ENCODE peak calls at places on chromosomes 13 and 19, in four cellular contexts. P is A549, X is mucosa of descending colon, H is BJ. Q is an unnamed sample.

GRCh38 chr13:68897331-68897730 is 1210.3 kb upstream of the ATXN8OS start:
- DNase-seq in P (no peak), H (no peak), X (no peak), Q (no peak)

GRCh38 chr19:18397242-18398202 is at the start of gene LRRC25:
- DNase-seq in X (peak), P (no peak), H (no peak), Q (no peak)

GRCh38 chr19:39969681-39970423 is 1.1 kb upstream of the PSMC4 start:
- DNase-seq in X (no peak), H (no peak), P (no peak), Q (no peak)

GRCh38 chr13:75749407-75749806 is 113.3 kb downstream of the LMO7 start:
- DNase-seq in H (no peak), X (no peak), P (no peak), Q (no peak)

GRCh38 chr19:39428309-39429112 is 7.2 kb downstream of the RPS16 start:
- DNase-seq in X (no peak), P (peak), H (peak), Q (no peak)

GRCh38 chr13:66693656-66694055 is 536.5 kb downstream of the PCDH9 start:
- DNase-seq in X (no peak), P (no peak), H (no peak), Q (no peak)

GRCh38 chr13:25887962-25888655 is 163.7 kb downstream of the SHISA2 start:
- DNase-seq in X (no peak), H (no peak), P (no peak), Q (no peak)

GRCh38 chr19:55546822-55547614 is 1.7 kb upstream of the SBK3 start:
- DNase-seq in X (peak), P (no peak), H (peak), Q (no peak)

GRCh38 chr19:44356383-44357111 is at the start of gene ZNF112:
- DNase-seq in H (peak), P (peak), X (peak), Q (peak)

GRCh38 chr19:11821474-11821873 is 7.4 kb downstream of the ZNF440 start:
- DNase-seq in X (no peak), P (no peak), H (no peak), Q (no peak)

GRCh38 chr19:4149518-4150288 is 3.7 kb upstream of the CREB3L3 start:
- DNase-seq in P (no peak), H (no peak), X (peak), Q (no peak)

GRCh38 chr13:99136427-99136954 is 64.2 kb upstream of the UBAC2 start:
- DNase-seq in X (no peak), H (no peak), P (no peak), Q (no peak)

GRCh38 chr13:31898383-31899071 is 133.0 kb upstream of the FRY start:
- DNase-seq in P (no peak), X (no peak), H (no peak), Q (no peak)

GRCh38 chr13:60329221-60329983 is 67.6 kb upstream of the TDRD3 start:
- DNase-seq in P (no peak), H (no peak), X (peak), Q (peak)

GRCh38 chr13:40987606-40988280 is 31.4 kb downstream of the ELF1 start:
- DNase-seq in P (no peak), X (no peak), H (no peak), Q (no peak)

GRCh38 chr19:33771308-33772101 is 25.2 kb upstream of the KCTD15 start:
- DNase-seq in P (peak), H (no peak), X (peak), Q (peak)

GRCh38 chr13:54949735-54950134 is 1921.1 kb downstream of the OLFM4 start:
- DNase-seq in H (no peak), X (no peak), P (no peak), Q (no peak)

GRCh38 chr19:1856698-1857603 is 6.4 kb downstream of the KLF16 start:
- DNase-seq in X (peak), P (peak), H (peak), Q (peak)

GRCh38 chr19:18340237-18340989 is at the start of gene PGPEP1:
- DNase-seq in H (no peak), P (no peak), X (peak), Q (peak)

GRCh38 chr19:6271721-6272410 is 7.9 kb downstream of the MLLT1 start:
- DNase-seq in X (peak), P (no peak), H (no peak), Q (no peak)

GRCh38 chr19:5129691-5130090 is 160.8 kb downstream of the KDM4B start:
- DNase-seq in P (no peak), H (no peak), X (no peak), Q (no peak)

GRCh38 chr19:33444993-33445751 is 71.7 kb downstream of the CEBPG start:
- DNase-seq in P (no peak), X (no peak), H (no peak), Q (no peak)

GRCh38 chr19:12527034-12527836 is 24.0 kb downstream of the ZNF564 start:
- DNase-seq in X (no peak), H (no peak), P (no peak), Q (no peak)

GRCh38 chr13:52938065-52938464 is 89.6 kb upstream of the PCDH8 start:
- DNase-seq in P (no peak), H (no peak), X (no peak), Q (no peak)

GRCh38 chr19:52170863-52171320 is 529 bp downstream of the ZNF836 start:
- DNase-seq in H (no peak), P (no peak), X (peak), Q (peak)

GRCh38 chr13:36959438-36960116 is 39.5 kb upstream of the SMAD9 start:
- DNase-seq in H (no peak), X (no peak), P (no peak), Q (no peak)

GRCh38 chr13:50156140-50156539 is 140.9 kb downstream of the KCNRG start:
- DNase-seq in H (no peak), P (no peak), X (no peak), Q (no peak)

GRCh38 chr19:43780706-43781525 is at the start of gene KCNN4:
- DNase-seq in P (peak), X (peak), H (no peak), Q (no peak)

GRCh38 chr19:54480048-54480447 is 7.0 kb upstream of the CDC42EP5 start:
- DNase-seq in X (no peak), P (no peak), H (no peak), Q (no peak)

GRCh38 chr13:98998831-98999634 is 21.2 kb upstream of the DOCK9 start:
- DNase-seq in X (no peak), P (no peak), H (no peak), Q (no peak)

GRCh38 chr19:2195914-2196313 is 32.2 kb downstream of the DOT1L start:
- DNase-seq in H (no peak), X (no peak), P (no peak), Q (no peak)

GRCh38 chr19:5091576-5092215 is 122.8 kb downstream of the KDM4B start:
- DNase-seq in H (no peak), X (no peak), P (no peak), Q (no peak)

GRCh38 chr13:112229445-112229844 is 146.7 kb upstream of the SPACA7 start:
- DNase-seq in X (no peak), H (no peak), P (no peak), Q (no peak)

GRCh38 chr19:43983544-43983911 is 460 bp upstream of the ZNF155 start:
- DNase-seq in X (no peak), P (no peak), H (no peak), Q (no peak)

GRCh38 chr13:113489171-113489548 is 1.4 kb downstream of the DCUN1D2 start:
- DNase-seq in X (no peak), H (no peak), P (no peak), Q (no peak)
- TF ChIP-seq CTCF in X (no peak), H (no peak), P (no peak), Q (peak)

GRCh38 chr13:23959231-23959862 is 62.0 kb upstream of the C1QTNF9B start:
- DNase-seq in P (no peak), X (no peak), H (no peak), Q (no peak)

GRCh38 chr13:23963184-23963931 is 66.1 kb upstream of the C1QTNF9B start:
- DNase-seq in H (no peak), X (no peak), P (no peak), Q (no peak)

GRCh38 chr13:23956106-23956505 is 58.8 kb upstream of the C1QTNF9B start:
- DNase-seq in P (no peak), H (no peak), X (peak), Q (no peak)

GRCh38 chr13:23963947-23964346 is 66.6 kb upstream of the C1QTNF9B start:
- DNase-seq in H (no peak), P (no peak), X (no peak), Q (no peak)

GRCh38 chr13:23960566-23961156 is 63.4 kb upstream of the C1QTNF9B start:
- DNase-seq in H (no peak), P (no peak), X (peak), Q (no peak)
- TF ChIP-seq CTCF in H (peak), P (peak), X (peak), Q (peak)

DNA sequence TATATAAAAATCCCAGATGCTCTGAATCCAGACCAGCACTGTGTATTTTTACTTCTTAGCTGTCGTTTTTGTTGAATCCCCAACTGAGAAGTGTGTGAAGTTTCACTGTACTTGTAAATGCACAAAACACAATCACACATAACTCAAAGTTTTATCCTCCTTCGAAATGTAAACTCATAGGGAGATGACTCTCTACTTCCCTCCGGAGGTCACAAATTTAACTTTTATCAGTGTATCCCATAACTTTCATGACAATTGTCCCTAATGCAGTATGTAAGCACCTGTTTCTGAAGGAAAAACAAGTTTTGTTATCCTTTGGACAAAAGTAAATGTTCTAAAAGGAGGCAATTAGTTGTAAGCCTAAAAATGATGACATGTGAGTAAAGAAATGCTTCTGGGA is 665.0 kb upstream of the SLITRK6 start:
- DNase-seq in H (no peak), P (no peak), X (no peak), Q (no peak)
- TF ChIP-seq CTCF in H (no peak), P (no peak), X (no peak), Q (no peak)

GRCh38 chr13:30257433-30258099 is 49.8 kb downstream of the KATNAL1 start:
- DNase-seq in H (no peak), X (no peak), P (no peak), Q (no peak)

GRCh38 chr13:30253830-30254229 is 53.5 kb downstream of the KATNAL1 start:
- DNase-seq in X (no peak), H (no peak), P (no peak), Q (no peak)

GRCh38 chr13:30256713-30257432 is 50.5 kb downstream of the KATNAL1 start:
- DNase-seq in H (no peak), P (no peak), X (no peak), Q (no peak)

GRCh38 chr13:30255696-30256095 is 51.7 kb downstream of the KATNAL1 start:
- DNase-seq in X (no peak), H (no peak), P (no peak), Q (no peak)
- TF ChIP-seq CTCF in X (no peak), H (no peak), P (no peak), Q (no peak)

DNA sequence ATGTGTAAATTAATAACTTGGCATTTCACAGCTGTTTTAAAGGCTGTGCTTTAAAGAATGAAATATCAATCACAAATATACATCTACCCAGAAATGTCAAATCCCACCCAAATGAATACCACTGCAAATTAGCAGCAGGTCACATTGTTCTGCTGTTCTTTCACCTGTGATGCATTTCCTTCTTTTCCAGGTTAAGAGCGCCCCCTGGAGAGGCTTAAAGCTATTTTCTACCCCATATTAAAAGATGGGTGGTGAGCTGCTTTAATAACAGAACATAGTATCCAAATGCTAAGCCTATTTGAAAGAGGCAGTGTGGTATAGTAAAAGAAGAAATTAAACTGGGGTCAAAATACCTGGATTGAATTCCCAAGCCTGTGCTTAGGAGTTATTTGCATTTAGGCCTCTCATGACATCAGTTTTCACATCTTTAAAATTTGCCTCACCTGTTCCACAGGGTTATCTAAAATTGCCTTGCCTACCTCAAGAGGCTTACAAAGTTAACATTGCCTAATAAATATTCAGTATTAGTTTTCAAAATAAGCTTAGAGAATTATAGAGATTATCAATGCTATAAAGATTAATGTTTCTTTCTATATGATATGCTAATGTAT is 396.9 kb upstream of the SLITRK5 start:
- DNase-seq in X (peak), P (no peak), H (no peak), Q (peak)
- TF ChIP-seq CTCF in X (no peak), P (peak), H (peak), Q (peak)

GRCh38 chr19:14576363-14576762 is 4.5 kb upstream of the NDUFB7 start:
- DNase-seq in H (no peak), P (no peak), X (no peak), Q (no peak)

GRCh38 chr19:14580623-14581237 is 2.2 kb upstream of the CLEC17A start:
- DNase-seq in X (no peak), P (no peak), H (no peak), Q (no peak)

GRCh38 chr19:14577264-14577663 is 5.4 kb upstream of the NDUFB7 start:
- DNase-seq in X (no peak), P (no peak), H (no peak), Q (no peak)

GRCh38 chr19:14575428-14575980 is 3.6 kb upstream of the NDUFB7 start:
- DNase-seq in H (no peak), X (no peak), P (no peak), Q (no peak)

GRCh38 chr19:14577885-14578427 is 4.9 kb upstream of the CLEC17A start:
- DNase-seq in H (no peak), X (no peak), P (no peak), Q (no peak)
- TF ChIP-seq CTCF in H (no peak), X (no peak), P (no peak), Q (no peak)

DNA sequence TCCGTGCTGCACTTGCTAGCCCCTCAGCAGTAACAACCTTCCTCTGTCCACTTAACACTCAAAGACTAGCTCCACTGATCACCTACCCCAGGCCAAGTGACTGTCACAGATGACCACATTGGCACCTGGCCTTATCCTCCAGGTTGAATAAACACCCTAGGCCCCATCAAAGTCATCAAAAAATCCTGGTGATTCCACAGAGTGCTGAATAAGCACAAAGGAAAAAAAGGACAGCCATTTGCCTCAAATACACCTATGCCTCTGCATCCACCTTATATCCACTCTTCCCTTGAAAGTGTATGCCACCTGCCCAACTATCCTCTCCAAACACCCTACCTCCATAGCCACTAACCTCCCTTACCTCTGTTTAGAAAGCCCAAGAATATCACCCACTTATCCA is 2.7 kb downstream of the ZNF154 start:
- DNase-seq in X (no peak), H (no peak), P (no peak), Q (no peak)
- TF ChIP-seq CTCF in X (no peak), H (no peak), P (no peak), Q (no peak)

GRCh38 chr19:7742575-7742974 is 4.8 kb downstream of the CD209 start:
- DNase-seq in H (no peak), P (no peak), X (no peak), Q (no peak)
- TF ChIP-seq CTCF in H (no peak), P (no peak), X (no peak), Q (no peak)

DNA sequence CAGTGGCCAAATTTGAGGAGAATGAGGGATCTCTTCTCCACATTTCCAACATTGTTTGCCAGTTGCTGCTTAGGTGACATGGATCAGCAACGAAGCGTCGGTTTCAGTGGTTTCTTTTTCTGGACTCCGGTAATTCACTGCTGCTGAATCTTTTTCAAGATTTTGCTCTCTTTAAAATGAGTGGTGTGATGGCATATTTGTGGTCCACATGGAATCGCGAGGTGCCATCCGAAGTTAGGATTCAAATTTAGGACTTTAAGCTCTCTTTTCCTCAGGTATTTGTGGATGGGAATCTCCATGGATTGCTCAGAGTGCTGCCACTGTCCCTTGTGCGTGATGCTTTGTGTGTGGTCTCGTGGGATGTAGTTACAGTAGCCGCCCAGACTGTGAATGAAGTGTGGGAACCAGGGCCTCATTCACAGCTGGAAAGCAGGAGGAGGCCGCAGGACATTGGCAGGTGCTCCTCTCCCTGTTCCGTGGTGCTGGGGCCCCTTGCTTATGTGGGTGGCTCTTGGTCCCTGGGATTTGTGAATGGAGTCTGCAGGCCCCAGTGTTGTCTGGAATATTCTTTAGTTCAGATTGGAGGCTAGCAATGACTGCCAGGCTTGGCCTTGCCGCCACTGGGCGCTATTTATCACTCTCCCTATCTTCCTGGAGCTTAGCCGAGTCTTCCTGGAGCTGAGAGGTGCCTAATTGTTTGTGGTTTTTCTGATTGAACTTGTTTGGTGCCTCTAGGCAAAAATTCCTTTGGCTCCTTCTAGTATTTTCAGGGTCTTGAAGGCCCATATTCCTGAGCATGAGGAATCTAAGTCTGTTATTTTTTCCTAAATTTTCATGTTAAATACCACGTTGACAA is 1.5 kb downstream of the ILF3 start:
- DNase-seq in P (no peak), X (peak), H (no peak), Q (no peak)
- TF ChIP-seq CTCF in P (no peak), X (no peak), H (peak), Q (no peak)

DNA sequence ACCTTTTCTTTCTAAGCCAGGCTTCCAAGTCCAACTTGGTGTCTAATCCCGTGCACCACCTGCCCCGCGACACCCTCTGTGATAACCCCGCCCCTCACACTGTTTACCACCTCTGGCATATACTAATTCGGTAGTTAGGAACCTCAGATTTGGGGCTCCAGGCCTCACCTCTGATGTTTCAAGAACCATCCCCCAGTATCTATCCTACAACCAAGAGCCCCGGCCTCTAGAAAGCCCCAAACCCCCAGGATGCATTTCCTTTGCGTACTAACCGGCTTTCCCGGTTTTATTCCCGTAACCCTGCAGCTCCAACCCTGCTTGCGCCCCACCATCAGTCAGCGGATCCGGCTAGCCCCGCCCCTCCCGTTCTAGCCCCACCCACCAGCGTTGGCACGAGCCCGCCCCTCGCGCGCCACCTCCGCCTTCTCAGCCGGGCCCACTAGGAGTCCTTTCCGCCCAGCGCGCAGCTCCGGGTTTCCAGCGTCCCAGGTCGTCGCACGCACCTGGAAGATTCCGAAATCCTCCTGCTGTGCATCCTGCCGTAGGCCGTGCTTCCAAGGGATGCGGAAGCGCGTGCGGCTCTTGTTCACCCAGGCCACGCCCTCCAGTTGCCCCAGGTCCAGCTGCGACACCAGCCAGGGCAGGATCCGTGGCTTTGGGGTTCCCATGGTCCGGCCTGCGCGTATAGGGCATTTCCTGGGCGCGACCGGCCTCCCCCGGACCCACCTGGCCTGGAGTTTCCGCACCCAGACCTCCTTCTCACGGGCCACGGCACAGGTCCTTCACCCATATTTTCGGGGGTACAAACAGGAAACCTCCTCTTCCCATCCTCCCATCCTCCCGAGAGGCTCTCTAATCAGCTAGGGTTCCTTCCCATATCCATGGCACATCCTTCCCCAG is 1.2 kb downstream of the IRF3 start:
- DNase-seq in X (peak), P (peak), H (no peak), Q (peak)
- TF ChIP-seq CTCF in X (no peak), P (no peak), H (peak), Q (peak)

Q was measured in progenitor cell of endocrine pancreas.